ENCODE peak calls at places on chromosomes 11 and 22, in ten cellular contexts. R, Q, U, T, X, I, K, L, E and V are unnamed samples.

GRCh38 chr11:120185678-120186407 is 25.0 kb upstream of the OAF start:
- DNase-seq in R (no peak), Q (no peak), U (peak), T (no peak), X (no peak), I (no peak), K (no peak), L (no peak), E (no peak), V (no peak)

GRCh38 chr22:17872491-17872890 is 98.2 kb upstream of the BID start:
- DNase-seq in R (no peak), Q (no peak), U (no peak), T (no peak), X (no peak), I (no peak), K (peak), L (no peak), E (no peak), V (peak)

GRCh38 chr11:45457649-45458048 is 171.5 kb upstream of the SYT13 start:
- DNase-seq in R (no peak), Q (no peak), U (no peak), T (peak), X (no peak), I (no peak), K (peak), L (peak), E (peak), V (peak)

GRCh38 chr11:60791534-60791933 is 6.4 kb downstream of the MS4A10 start:
- DNase-seq in R (no peak), Q (no peak), U (no peak), T (no peak), X (no peak), I (no peak), K (no peak), L (no peak), E (no peak), V (no peak)

GRCh38 chr22:17777005-17777716 is 2.9 kb upstream of the BID start:
- DNase-seq in R (no peak), Q (no peak), U (no peak), T (peak), X (no peak), I (no peak), K (no peak), L (no peak), E (no peak), V (no peak)

GRCh38 chr22:46061431-46062231 is 84.7 kb upstream of the WNT7B start:
- DNase-seq in R (no peak), Q (no peak), U (peak), T (no peak), X (peak), I (peak), K (no peak), L (peak), E (no peak), V (no peak)

GRCh38 chr22:46072030-46072881 is 78.1 kb upstream of the PPARA start:
- DNase-seq in R (no peak), Q (peak), U (peak), T (peak), X (peak), I (peak), K (peak), L (peak), E (no peak), V (peak)

GRCh38 chr11:74636633-74637184 is 44.3 kb downstream of the POLD3 start:
- DNase-seq in R (no peak), Q (no peak), U (no peak), T (peak), X (no peak), I (no peak), K (peak), L (peak), E (peak), V (peak)

GRCh38 chr11:82927264-82927880 is 25.8 kb downstream of the DDIAS start:
- DNase-seq in R (peak), Q (peak), U (no peak), T (peak), X (no peak), I (peak), K (peak), L (peak), E (peak), V (peak)

DNA sequence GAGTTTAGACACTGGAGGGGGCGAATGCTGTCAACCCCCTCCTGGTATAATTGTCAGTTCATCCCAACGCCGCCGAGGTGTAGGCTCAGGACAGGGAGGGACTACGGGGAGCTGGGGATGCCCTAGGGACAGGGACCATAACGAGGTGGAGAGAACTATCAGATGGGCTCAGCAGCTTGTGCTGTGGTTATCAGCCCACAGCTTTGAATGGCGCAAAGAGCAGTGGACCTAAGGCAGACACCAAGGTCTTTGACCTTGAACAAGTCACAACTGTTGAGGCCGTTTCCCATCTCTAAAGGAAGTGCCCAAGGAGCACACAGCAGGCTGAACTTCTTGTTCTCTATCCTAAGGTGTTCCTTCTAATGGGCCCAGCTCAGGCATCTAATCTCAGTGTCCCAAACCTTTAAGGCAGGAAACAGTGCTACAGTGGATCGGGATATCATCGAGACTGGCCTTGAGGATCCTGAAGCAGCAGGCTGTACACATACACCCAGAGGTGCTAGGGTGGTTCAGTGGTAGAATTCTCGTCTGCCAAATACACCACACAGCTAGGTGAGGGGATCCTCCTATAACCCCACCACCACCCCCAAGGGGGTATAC is 993 bp upstream of the TUT1 start:
- DNase-seq in R (no peak), Q (no peak), U (no peak), T (no peak), X (no peak), I (no peak), K (no peak), L (no peak), E (no peak), V (no peak)
- TF ChIP-seq CTCF in R (no peak), Q (no peak), U (no peak), T (no peak), X (no peak), I (no peak), K (no peak), L (no peak), E (no peak), V (no peak)

GRCh38 chr11:112786196-112786595 is 175.0 kb upstream of the NCAM1 start:
- DNase-seq in R (no peak), Q (no peak), U (no peak), T (no peak), X (no peak), I (no peak), K (no peak), L (no peak), E (no peak), V (no peak)

GRCh38 chr11:112786886-112787530 is 174.2 kb upstream of the NCAM1 start:
- DNase-seq in R (no peak), Q (no peak), U (no peak), T (no peak), X (no peak), I (no peak), K (no peak), L (no peak), E (no peak), V (no peak)

GRCh38 chr11:112785104-112785503 is 176.1 kb upstream of the NCAM1 start:
- DNase-seq in R (no peak), Q (no peak), U (no peak), T (no peak), X (no peak), I (no peak), K (peak), L (peak), E (no peak), V (no peak)

GRCh38 chr11:112784323-112785073 is 176.7 kb upstream of the NCAM1 start:
- DNase-seq in R (peak), Q (peak), U (peak), T (no peak), X (no peak), I (peak), K (peak), L (peak), E (peak), V (no peak)

DNA sequence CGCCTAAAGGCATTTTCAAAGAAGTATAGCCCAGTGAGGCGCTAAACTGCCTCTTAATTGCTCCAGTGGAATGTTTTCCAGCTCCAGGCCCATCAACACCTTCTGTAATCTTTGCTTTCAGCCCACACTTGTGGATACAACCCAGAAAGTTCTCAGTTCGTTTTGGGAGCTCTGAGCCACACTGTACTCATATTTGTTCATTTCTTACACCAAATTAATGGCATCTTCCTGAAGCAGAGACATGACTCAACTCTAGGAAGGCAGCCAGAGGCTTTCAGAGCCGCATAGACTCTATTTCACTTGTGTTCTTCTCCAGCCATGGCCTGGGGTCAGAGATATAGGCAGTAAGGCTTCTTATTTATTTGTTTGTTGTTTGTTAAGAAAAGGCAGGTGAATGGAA is 175.5 kb upstream of the NCAM1 start:
- DNase-seq in R (peak), Q (no peak), U (no peak), T (no peak), X (no peak), I (no peak), K (peak), L (peak), E (peak), V (no peak)
- H3K4me3 ChIP-seq in R (no peak), Q (no peak), U (no peak), T (no peak), X (no peak), I (no peak), K (no peak), L (no peak), E (no peak), V (no peak)

GRCh38 chr22:37768273-37768672 is 39.5 kb upstream of the GCAT start:
- DNase-seq in R (no peak), Q (no peak), U (no peak), T (no peak), X (no peak), I (peak), K (no peak), L (no peak), E (no peak), V (no peak)
- TF ChIP-seq CTCF in R (no peak), Q (peak), U (peak), T (peak), X (no peak), I (peak), K (peak), L (peak), E (peak), V (peak)

GRCh38 chr11:128707671-128708070 is 13.8 kb downstream of the FLI1 start:
- DNase-seq in R (no peak), Q (no peak), U (no peak), T (no peak), X (no peak), I (no peak), K (peak), L (peak), E (peak), V (peak)

GRCh38 chr11:128701936-128702335 is 8.1 kb downstream of the FLI1 start:
- DNase-seq in R (no peak), Q (no peak), U (no peak), T (no peak), X (no peak), I (no peak), K (no peak), L (no peak), E (no peak), V (no peak)

GRCh38 chr11:128701086-128701485 is 7.2 kb downstream of the FLI1 start:
- DNase-seq in R (no peak), Q (no peak), U (no peak), T (peak), X (no peak), I (no peak), K (no peak), L (peak), E (no peak), V (no peak)

GRCh38 chr11:128705124-128705920 is 11.4 kb downstream of the FLI1 start:
- DNase-seq in R (no peak), Q (no peak), U (no peak), T (no peak), X (no peak), I (no peak), K (no peak), L (no peak), E (no peak), V (no peak)

GRCh38 chr11:128704517-128704916 is 10.6 kb downstream of the FLI1 start:
- DNase-seq in R (no peak), Q (no peak), U (no peak), T (peak), X (no peak), I (no peak), K (no peak), L (no peak), E (no peak), V (no peak)
- H3K4me3 ChIP-seq in R (no peak), Q (no peak), U (no peak), T (no peak), X (no peak), I (no peak), K (no peak), L (no peak), E (no peak), V (no peak)

DNA sequence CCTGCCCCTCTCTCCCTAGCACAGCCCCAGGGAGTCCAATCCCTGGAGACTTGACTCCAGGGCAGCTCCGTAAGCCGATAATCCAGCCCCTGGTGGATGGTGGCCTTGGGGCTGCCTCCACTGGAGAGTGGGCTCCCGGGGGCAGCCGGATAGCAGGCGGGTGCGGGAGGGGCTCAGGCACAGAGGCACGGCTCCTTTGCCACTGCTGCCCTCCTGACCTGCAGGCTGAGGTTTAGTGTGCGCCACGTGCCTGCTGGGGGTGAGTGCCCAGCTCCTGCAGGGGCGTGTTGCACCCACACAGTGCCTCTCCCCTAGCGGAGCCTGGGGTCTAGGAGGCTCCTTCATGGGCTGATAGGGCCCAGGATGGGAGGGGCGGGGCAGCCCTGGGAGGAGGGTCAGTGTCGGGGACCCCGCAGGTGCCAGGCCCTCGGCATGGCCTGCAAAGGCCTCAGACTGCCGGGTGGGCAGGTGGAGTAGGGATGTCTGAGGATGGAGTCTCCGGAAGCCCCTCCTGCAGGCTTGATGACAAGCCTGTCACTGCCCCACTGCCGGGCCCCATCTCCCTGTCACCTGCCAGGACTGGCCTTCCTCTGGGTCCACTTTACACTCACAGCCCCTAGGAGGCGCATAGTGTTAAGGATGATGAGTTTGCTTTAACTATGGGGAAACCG is 5.6 kb downstream of the DUSP8 start:
- DNase-seq in R (no peak), Q (no peak), U (no peak), T (no peak), X (no peak), I (no peak), K (no peak), L (no peak), E (no peak), V (no peak)
- TF ChIP-seq CTCF in R (no peak), Q (peak), U (no peak), T (peak), X (no peak), I (peak), K (peak), L (no peak), E (no peak), V (no peak)

GRCh38 chr11:88064097-88064705 is 111.0 kb downstream of the RAB38 start:
- DNase-seq in R (no peak), Q (no peak), U (no peak), T (no peak), X (no peak), I (no peak), K (no peak), L (no peak), E (no peak), V (no peak)

GRCh38 chr11:88059326-88059725 is 115.9 kb downstream of the RAB38 start:
- DNase-seq in R (no peak), Q (no peak), U (no peak), T (no peak), X (no peak), I (no peak), K (peak), L (peak), E (no peak), V (no peak)
- H3K4me3 ChIP-seq in R (no peak), Q (no peak), U (no peak), T (no peak), X (no peak), I (no peak), K (no peak), L (no peak), E (no peak), V (no peak)

GRCh38 chr22:48943567-48944432 is 883.9 kb downstream of the BRD1 start:
- DNase-seq in R (no peak), Q (no peak), U (no peak), T (peak), X (peak), I (no peak), K (no peak), L (no peak), E (no peak), V (no peak)
- TF ChIP-seq CTCF in R (peak), Q (no peak), U (peak), T (peak), X (peak), I (no peak), K (no peak), L (no peak), E (no peak), V (no peak)

DNA sequence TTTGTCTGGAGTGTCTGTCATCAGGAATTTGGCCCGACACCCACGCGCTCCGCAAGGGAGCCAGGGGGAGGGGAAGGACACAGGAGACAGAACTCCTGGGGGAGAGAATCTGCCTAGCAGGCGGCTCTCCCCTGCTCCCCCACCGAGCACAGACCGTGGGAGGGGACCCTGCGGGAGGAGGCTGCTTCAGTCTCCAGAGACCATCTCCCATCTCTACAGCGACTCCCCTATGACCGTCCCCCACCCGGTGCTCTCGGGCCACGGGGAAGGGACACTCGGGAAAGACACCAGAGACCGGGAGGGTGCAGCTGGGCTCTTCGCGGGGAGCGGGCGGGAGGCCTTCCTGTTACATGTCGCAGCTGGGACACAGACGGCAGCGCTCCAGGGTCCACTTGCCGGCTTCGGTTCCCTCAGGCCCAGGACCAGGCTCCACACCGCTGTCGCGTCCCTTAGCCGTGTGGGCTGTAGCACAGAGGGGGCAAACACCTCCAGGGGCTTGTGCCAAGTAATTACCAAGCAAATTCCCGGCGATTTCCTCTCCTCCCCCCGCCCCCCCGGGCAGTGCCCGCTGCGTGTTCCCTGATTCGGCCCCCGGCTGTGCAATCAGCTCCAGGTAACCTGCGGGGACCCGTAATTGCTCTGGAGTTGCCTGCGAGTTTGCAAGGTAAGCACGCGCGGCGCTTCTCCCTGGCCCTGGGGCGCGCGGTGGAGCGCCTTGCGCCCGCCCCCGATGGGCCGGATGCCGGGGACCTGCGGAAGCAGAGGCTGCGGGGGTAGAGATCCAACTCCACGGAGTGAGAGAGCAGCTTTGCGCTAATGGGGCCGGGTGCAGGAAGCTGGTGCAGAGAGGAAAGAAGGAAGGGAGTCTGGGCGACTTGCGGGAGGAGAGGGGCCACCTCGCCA is 155.1 kb upstream of the CADM1 start:
- DNase-seq in R (no peak), Q (no peak), U (peak), T (no peak), X (no peak), I (peak), K (peak), L (no peak), E (peak), V (no peak)
- H3K4me3 ChIP-seq in R (peak), Q (no peak), U (peak), T (no peak), X (peak), I (peak), K (peak), L (no peak), E (peak), V (no peak)

GRCh38 chr11:123741159-123741951 is at the start of gene ZNF202:
- DNase-seq in R (peak), Q (peak), U (peak), T (peak), X (peak), I (peak), K (peak), L (peak), E (peak), V (peak)
- TF ChIP-seq CTCF in R (peak), Q (no peak), U (peak), T (no peak), X (peak), I (no peak), K (peak), L (no peak), E (peak), V (peak)